ENCODE peak calls at places on chromosomes 16 and 17, in four cellular contexts. M, W, R and J are unnamed samples.

GRCh38 chr16:919658-920631 is 50.8 kb downstream of the LMF1 start:
- DNase-seq in M (no peak), W (no peak), R (no peak), J (no peak)

GRCh38 chr17:19940722-19941464 is 36.7 kb downstream of the AKAP10 start:
- DNase-seq in M (no peak), W (no peak), R (no peak), J (no peak)

GRCh38 chr17:1275205-1275961 is 4.1 kb upstream of the TRARG1 start:
- DNase-seq in M (no peak), W (no peak), R (no peak), J (no peak)

GRCh38 chr17:48052956-48053757 is 5.0 kb downstream of the NFE2L1 start:
- DNase-seq in M (no peak), W (no peak), R (peak), J (peak)

GRCh38 chr16:7938175-7938574 is 605.5 kb downstream of the RBFOX1 start:
- DNase-seq in M (no peak), W (no peak), R (no peak), J (no peak)

GRCh38 chr16:17131351-17131750 is 339.4 kb downstream of the XYLT1 start:
- DNase-seq in M (no peak), W (no peak), R (no peak), J (no peak)

GRCh38 chr17:60354223-60354622 is 37.7 kb downstream of the USP32 start:
- DNase-seq in M (peak), W (no peak), R (no peak), J (no peak)

GRCh38 chr17:3222505-3222904 is 15.0 kb downstream of the OR1A1 start:
- DNase-seq in M (no peak), W (no peak), R (no peak), J (no peak)

GRCh38 chr17:77365584-77366186 is 224.9 kb downstream of the SEC14L1 start:
- DNase-seq in M (peak), W (peak), R (peak), J (no peak)

GRCh38 chr17:19513897-19514488 is 19.7 kb upstream of the SLC47A1 start:
- DNase-seq in M (peak), W (peak), R (peak), J (peak)

GRCh38 chr16:1464196-1464893 is 10.5 kb downstream of the CLCN7 start:
- DNase-seq in M (no peak), W (no peak), R (no peak), J (no peak)

GRCh38 chr16:57592591-57593003 is 35.8 kb upstream of the ADGRG1 start:
- DNase-seq in M (no peak), W (no peak), R (no peak), J (no peak)

GRCh38 chr17:13030459-13031305 is 12.9 kb upstream of the ELAC2 start:
- DNase-seq in M (peak), W (peak), R (peak), J (peak)

GRCh38 chr17:79220201-79220714 is 145.6 kb downstream of the ENGASE start:
- DNase-seq in M (no peak), W (no peak), R (no peak), J (no peak)

GRCh38 chr17:69539781-69540319 is 125.4 kb downstream of the MAP2K6 start:
- DNase-seq in M (peak), W (no peak), R (no peak), J (no peak)

GRCh38 chr16:82329504-82330192 is 159.6 kb upstream of the MPHOSPH6 start:
- DNase-seq in M (no peak), W (no peak), R (no peak), J (no peak)

GRCh38 chr16:57669476-57670162 is 1.5 kb downstream of the ADGRG3 start:
- DNase-seq in M (no peak), W (no peak), R (no peak), J (peak)

GRCh38 chr17:61477204-61477834 is 25.1 kb downstream of the TBX4 start:
- DNase-seq in M (no peak), W (no peak), R (no peak), J (no peak)

GRCh38 chr16:4891097-4891885 is 44.0 kb downstream of the UBN1 start:
- DNase-seq in M (no peak), W (no peak), R (no peak), J (no peak)

GRCh38 chr17:7294614-7295153 is at the start of gene YBX2:
- DNase-seq in M (no peak), W (peak), R (peak), J (peak)

GRCh38 chr16:49986351-49987124 is 38.5 kb upstream of the CNEP1R1 start:
- DNase-seq in M (peak), W (no peak), R (no peak), J (no peak)

GRCh38 chr17:3954921-3955320 is 9.3 kb downstream of the ATP2A3 start:
- DNase-seq in M (no peak), W (no peak), R (no peak), J (no peak)

GRCh38 chr17:54876656-54877195 is 23.9 kb upstream of the TOM1L1 start:
- DNase-seq in M (no peak), W (no peak), R (no peak), J (no peak)

GRCh38 chr16:9446471-9447194 is 355.2 kb downstream of the HAPSTR1 start:
- DNase-seq in M (no peak), W (no peak), R (no peak), J (no peak)

GRCh38 chr17:40121886-40122465 is at the start of gene MSL1:
- DNase-seq in M (peak), W (peak), R (peak), J (peak)
- TF ChIP-seq POLR2A in M (peak), W (peak), R (no peak), J (no peak)

GRCh38 chr17:44830359-44831269 is 527 bp upstream of the GJC1 start:
- DNase-seq in M (no peak), W (peak), R (peak), J (no peak)

GRCh38 chr17:44829558-44830358 is at the start of gene GJC1:
- DNase-seq in M (peak), W (peak), R (peak), J (no peak)

GRCh38 chr17:44832821-44833220 is 2.7 kb upstream of the GJC1 start:
- DNase-seq in M (no peak), W (no peak), R (no peak), J (no peak)

GRCh38 chr17:44828919-44829557 is 1.0 kb downstream of the GJC1 start:
- DNase-seq in M (no peak), W (no peak), R (peak), J (no peak)

DNA sequence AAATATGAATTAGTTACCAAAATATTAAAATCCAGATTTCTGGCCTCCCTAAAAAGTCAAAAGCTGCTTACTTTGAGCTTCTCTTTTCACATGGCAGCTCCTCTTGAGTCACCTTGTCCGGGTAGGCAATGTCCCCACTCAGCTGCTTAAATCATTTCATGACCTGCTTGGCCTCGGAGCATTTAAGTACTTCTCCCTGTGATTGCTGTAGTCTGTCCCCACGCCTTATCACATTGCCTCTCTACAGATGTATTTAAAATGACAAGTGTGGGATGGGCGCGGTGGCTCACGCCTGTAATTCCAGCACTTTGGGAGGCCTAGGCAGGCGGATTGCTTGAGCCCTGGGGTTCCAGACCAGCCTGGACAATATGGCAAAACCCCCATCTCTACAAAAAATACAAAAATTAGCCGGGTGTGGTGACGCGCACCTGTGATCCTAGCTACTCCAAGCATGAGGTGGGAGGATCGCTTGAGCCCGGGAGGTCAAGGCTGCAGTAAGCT is 1.2 kb upstream of the GJC1 start:
- DNase-seq in M (no peak), W (no peak), R (no peak), J (no peak)
- TF ChIP-seq POLR2A in M (no peak), W (no peak), R (no peak), J (no peak)

DNA sequence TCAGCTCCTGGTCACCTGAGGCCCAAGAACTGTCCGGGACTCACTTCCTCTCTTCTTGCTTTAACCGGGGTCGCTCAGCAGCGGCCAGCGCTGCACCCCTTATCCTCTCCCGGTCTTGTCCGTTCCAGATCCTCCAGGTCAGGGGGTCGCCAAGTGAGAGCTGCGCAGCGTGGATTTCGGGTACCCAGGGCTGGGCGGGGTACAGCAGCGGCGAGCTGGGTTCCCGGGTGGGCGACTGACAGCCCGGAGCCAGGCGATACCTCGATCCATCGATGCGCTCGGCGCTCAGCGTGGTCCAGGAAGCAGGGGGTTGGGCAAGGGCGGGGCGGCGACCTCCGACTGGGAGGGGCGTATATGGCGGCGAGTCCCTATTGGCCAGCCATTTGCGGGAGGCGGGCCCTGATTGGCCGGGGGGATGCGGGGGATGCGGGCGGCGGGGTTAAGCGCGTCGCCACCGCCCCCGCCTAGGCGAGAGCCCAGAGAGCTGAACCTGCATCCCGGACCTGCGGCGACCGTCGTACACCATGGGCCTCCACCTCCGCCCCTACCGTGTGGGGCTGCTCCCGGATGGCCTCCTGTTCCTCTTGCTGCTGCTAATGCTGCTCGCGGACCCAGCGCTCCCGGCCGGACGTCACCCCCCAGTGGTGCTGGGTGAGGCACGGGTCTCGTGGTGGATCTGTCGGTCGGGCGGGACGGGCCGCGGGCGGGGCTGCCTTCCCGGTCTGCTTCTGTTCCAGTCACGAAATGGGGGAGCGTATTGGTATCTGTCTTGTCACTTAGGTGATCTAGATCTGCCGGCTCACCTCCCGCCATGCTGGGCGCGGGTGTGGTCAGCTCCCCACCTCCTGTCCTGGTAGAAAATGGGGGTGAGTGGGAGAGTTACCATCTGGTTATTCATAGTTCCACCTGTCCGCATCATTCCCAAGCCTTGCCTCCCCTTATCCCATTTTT is at the start of gene PLA2G15:
- DNase-seq in M (peak), W (peak), R (peak), J (peak)
- TF ChIP-seq POLR2A in M (peak), W (peak), R (no peak), J (peak)

DNA sequence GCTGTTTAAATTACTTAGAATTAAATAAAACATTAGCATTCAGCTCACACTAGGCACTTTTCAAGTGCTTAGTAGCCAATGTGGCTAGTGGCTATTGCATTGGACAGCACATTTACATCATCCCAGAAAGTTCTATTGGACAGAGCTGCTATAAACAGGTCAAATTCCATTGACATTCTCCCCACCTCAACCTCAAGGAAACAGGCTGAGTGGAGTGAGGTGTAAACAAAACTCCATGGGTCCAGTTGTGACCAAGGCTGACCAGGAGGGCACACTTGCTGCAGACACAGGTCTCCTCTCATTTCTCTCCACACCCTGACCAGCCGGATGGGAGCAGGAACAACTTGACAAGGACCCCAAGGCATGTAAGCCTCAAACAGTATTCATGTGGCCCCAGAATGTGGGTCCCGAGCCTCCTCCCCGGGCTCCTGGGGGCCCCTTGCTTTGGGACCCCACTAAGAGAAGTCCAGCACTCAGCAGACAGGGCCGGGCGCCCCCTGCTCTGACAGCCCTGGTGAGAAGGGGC is 504 bp downstream of the C17orf113 start:
- DNase-seq in M (no peak), W (peak), R (no peak), J (no peak)
- TF ChIP-seq POLR2A in M (no peak), W (no peak), R (no peak), J (no peak)